ENCODE peak calls at places on chromosomes 11 and 22, in five cellular contexts. S is A549, W is gastrocnemius medialis, B is tibial artery, N is adrenal gland. A is an unnamed sample.

GRCh38 chr11:63906585-63906984 is 10.4 kb downstream of the RCOR2 start:
- DNase-seq in S (no peak), W (no peak), B (no peak), N (peak; percentile 29), A (no peak)

GRCh38 chr11:58576792-58577440 is 1.3 kb upstream of the LPXN start:
- DNase-seq in S (no peak), W (no peak), B (no peak), N (no peak), A (no peak)

GRCh38 chr11:14262271-14262846 is 96.6 kb downstream of the RRAS2 start:
- DNase-seq in S (no peak), W (no peak), B (no peak), N (no peak), A (no peak)

GRCh38 chr22:40741116-40741515 is 61.8 kb downstream of the MCHR1 start:
- DNase-seq in S (no peak), W (no peak), B (no peak), N (no peak), A (no peak)

GRCh38 chr11:25435197-25435596 is 896.7 kb upstream of the ANO3 start:
- DNase-seq in S (no peak), W (no peak), B (no peak), N (no peak), A (no peak)

GRCh38 chr11:36092314-36093030 is 148.6 kb downstream of the LDLRAD3 start:
- DNase-seq in S (no peak), W (no peak), B (no peak), N (no peak), A (no peak)

GRCh38 chr22:37299969-37300509 is 17.7 kb downstream of the CYTH4 start:
- DNase-seq in S (no peak), W (no peak), B (no peak), N (no peak), A (no peak)

GRCh38 chr11:6319879-6320410 is 356 bp downstream of the CAVIN3 start:
- DNase-seq in S (peak; percentile 83), W (peak; percentile 85), B (peak; percentile 95), N (peak; percentile 53), A (peak; percentile 96)

GRCh38 chr11:61579398-61580291 is 1.2 kb downstream of the SYT7 start:
- DNase-seq in S (no peak), W (no peak), B (no peak), N (no peak), A (no peak)

GRCh38 chr11:110777765-110778164 is 65.5 kb upstream of the ARHGAP20 start:
- DNase-seq in S (no peak), W (no peak), B (peak; percentile 36), N (peak; percentile 33), A (no peak)

GRCh38 chr22:27241430-27242110 is 560.0 kb downstream of the MN1 start:
- DNase-seq in S (no peak), W (no peak), B (no peak), N (peak; percentile 56), A (peak; percentile 37)

GRCh38 chr11:8732748-8733241 is 50.2 kb downstream of the RPL27A start:
- DNase-seq in S (no peak), W (peak; percentile 41), B (peak; percentile 84), N (peak; percentile 95), A (peak; percentile 76)

GRCh38 chr22:20966883-20967696 is at the start of gene AIFM3:
- DNase-seq in S (no peak), W (no peak), B (no peak), N (no peak), A (no peak)

GRCh38 chr11:96342131-96342970 is 644 bp downstream of the MAML2 start:
- DNase-seq in S (no peak), W (no peak), B (no peak), N (no peak), A (no peak)

GRCh38 chr22:35450824-35451541 is 51.0 kb downstream of the MCM5 start:
- DNase-seq in S (no peak), W (no peak), B (no peak), N (no peak), A (no peak)

GRCh38 chr11:61826930-61827572 is 1.0 kb upstream of the FADS2 start:
- DNase-seq in S (no peak), W (no peak), B (peak; percentile 40), N (no peak), A (no peak)

GRCh38 chr11:16861867-16862266 is 123.4 kb downstream of the C11orf58 start:
- DNase-seq in S (no peak), W (no peak), B (no peak), N (no peak), A (no peak)

GRCh38 chr11:35144103-35144741 is 5.3 kb downstream of the CD44 start:
- DNase-seq in S (no peak), W (no peak), B (no peak), N (no peak), A (no peak)

GRCh38 chr22:45709866-45710265 is 38.2 kb downstream of the ATXN10 start:
- DNase-seq in S (no peak), W (no peak), B (no peak), N (no peak), A (no peak)

GRCh38 chr11:59437770-59438169 is 1.5 kb downstream of the OR5A1 start:
- DNase-seq in S (no peak), W (no peak), B (no peak), N (no peak), A (no peak)

GRCh38 chr11:48001438-48002021 is 21.2 kb downstream of the PTPRJ start:
- DNase-seq in S (peak; percentile 36), W (no peak), B (no peak), N (peak; percentile 18), A (no peak)

GRCh38 chr22:27213766-27214581 is 556.6 kb downstream of the MIAT start:
- DNase-seq in S (no peak), W (peak; percentile 13), B (peak; percentile 88), N (peak; percentile 19), A (peak; percentile 77)

GRCh38 chr22:21972293-21972779 is 10.3 kb downstream of the TOP3B start:
- DNase-seq in S (peak; percentile 47), W (no peak), B (no peak), N (peak; percentile 43), A (no peak)

GRCh38 chr22:19352766-19353165 is 61.2 kb upstream of the CLTCL1 start:
- DNase-seq in S (no peak), W (no peak), B (no peak), N (no peak), A (no peak)

GRCh38 chr11:65115361-65116082 is 2.0 kb downstream of the ZNHIT2 start:
- DNase-seq in S (no peak), W (no peak), B (no peak), N (no peak), A (no peak)

GRCh38 chr11:117122546-117122945 is 21.5 kb upstream of the PAFAH1B2 start:
- DNase-seq in S (no peak), W (no peak), B (no peak), N (no peak), A (no peak)

GRCh38 chr22:27554106-27554814 is 247.3 kb downstream of the MN1 start:
- DNase-seq in S (no peak), W (no peak), B (no peak), N (peak; percentile 5), A (no peak)

GRCh38 chr11:64644348-64645242 is 53.6 kb downstream of the SLC22A12 start:
- DNase-seq in S (peak; percentile 48), W (no peak), B (no peak), N (no peak), A (no peak)

GRCh38 chr11:80782135-80782885 is 1341.5 kb upstream of the TENM4 start:
- DNase-seq in S (no peak), W (no peak), B (no peak), N (no peak), A (no peak)

GRCh38 chr11:45209904-45210699 is 63.7 kb downstream of the PRDM11 start:
- DNase-seq in S (no peak), W (peak; percentile 80), B (peak; percentile 84), N (peak; percentile 69), A (peak; percentile 94)

GRCh38 chr11:34052608-34053160 is 1.2 kb downstream of the CAPRIN1 start:
- DNase-seq in S (no peak), W (peak; percentile 4), B (peak; percentile 31), N (peak; percentile 37), A (peak; percentile 21)

GRCh38 chr11:27551127-27551526 is 44.6 kb upstream of the LIN7C start:
- DNase-seq in S (no peak), W (no peak), B (no peak), N (no peak), A (no peak)
- TF ChIP-seq CTCF in S (no peak), W (no peak), B (no peak), N (no peak), A (no peak)

GRCh38 chr11:3163241-3163981 is 1.7 kb downstream of the OSBPL5 start:
- DNase-seq in S (no peak), W (no peak), B (peak; percentile 20), N (no peak), A (peak; percentile 16)

GRCh38 chr11:3160252-3161031 is 4.7 kb downstream of the OSBPL5 start:
- DNase-seq in S (no peak), W (peak; percentile 68), B (peak; percentile 95), N (peak; percentile 93), A (peak; percentile 90)

GRCh38 chr11:3162410-3163240 is 2.5 kb downstream of the OSBPL5 start:
- DNase-seq in S (no peak), W (no peak), B (peak; percentile 23), N (no peak), A (peak; percentile 18)

GRCh38 chr11:3161309-3161708 is 3.8 kb downstream of the OSBPL5 start:
- DNase-seq in S (no peak), W (no peak), B (peak; percentile 45), N (no peak), A (peak; percentile 25)

GRCh38 chr11:3161720-3162409 is 3.2 kb downstream of the OSBPL5 start:
- DNase-seq in S (no peak), W (no peak), B (peak; percentile 20), N (no peak), A (no peak)
- H3K4me1 ChIP-seq in S (peaks cover 9% of the 10 kb centered on the region), W (peaks cover 59% of the 10 kb centered on the region), B (peaks cover 12% of the 10 kb centered on the region), N (peaks cover 39% of the 10 kb centered on the region), A (peaks cover 93% of the 10 kb centered on the region)

DNA sequence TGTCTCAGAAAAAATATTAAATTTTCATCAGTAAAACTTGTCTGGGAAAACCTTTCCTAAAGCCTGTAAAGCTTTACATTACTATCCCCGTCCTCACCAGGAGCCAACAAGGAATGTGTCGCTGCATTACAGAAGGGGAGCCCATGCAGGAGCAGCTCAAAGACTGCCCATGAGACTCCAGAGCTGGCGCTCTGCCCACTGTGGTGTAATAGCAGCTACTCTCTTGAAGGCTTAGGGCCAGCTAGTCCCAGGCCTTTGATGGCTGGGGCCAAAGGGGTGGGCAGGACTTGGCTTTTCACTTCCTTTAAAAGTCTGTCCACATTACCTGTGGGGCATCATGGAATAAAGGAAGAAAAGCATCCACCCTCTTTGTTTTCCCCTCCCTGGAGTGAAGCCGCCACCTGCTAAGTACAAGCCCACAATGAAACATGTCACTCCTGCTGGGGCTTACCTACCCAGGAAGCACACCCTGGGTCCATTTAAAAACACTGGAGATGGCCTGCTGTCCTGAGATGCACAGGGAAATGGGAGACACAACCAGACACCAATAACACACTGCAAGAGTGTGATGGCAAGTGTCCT is 150.7 kb downstream of the ADAMTS15 start:
- DNase-seq in S (no peak), W (no peak), B (peak; percentile 84), N (peak; percentile 64), A (peak; percentile 78)
- H3K4me3 ChIP-seq in S (no peak overlapping the region), W (no peak overlapping the region), B (no peak overlapping the region), N (no peak overlapping the region), A (no peak overlapping the region)

GRCh38 chr11:32874144-32874543 is 18.5 kb upstream of the QSER1 start:
- DNase-seq in S (no peak), W (no peak), B (no peak), N (no peak), A (no peak)

DNA sequence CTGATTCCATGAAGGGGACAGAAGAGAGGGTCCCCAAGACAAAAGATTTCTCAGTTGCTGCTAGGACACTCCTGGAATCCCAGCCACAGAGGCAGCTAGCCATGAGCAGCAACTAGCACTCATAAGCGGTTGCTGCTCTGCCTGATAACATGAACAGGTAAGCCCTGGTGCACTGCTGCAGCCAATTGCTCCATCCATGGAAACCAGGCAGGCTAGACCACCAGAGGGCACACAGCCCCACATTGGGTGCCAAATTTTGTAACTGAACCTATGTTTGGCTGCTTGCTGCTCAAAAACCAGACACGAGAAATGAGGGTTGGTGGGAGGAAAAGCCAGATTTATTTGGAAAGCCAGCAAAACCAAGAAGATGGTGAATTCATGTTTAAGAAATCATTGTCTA is 21.9 kb upstream of the QSER1 start:
- DNase-seq in S (no peak), W (no peak), B (no peak), N (no peak), A (no peak)
- TF ChIP-seq CTCF in S (peak; percentile 30), W (peak; percentile 41), B (no peak), N (no peak), A (peak; percentile 32)

A was measured in left ventricle myocardium inferior.